ENCODE peak calls at places on chromosomes 13 and 19, in six cellular contexts. K is colonic mucosa; W is CD8-positive, alpha-beta T cell; L is choroid plexus epithelial cell; Z is fibroblast of lung; U is GM13976. Y is an unnamed sample.

GRCh38 chr19:17749912-17750317 is 1.4 kb upstream of the FCHO1 start:
- DNase-seq in K (no peak), W (no peak), L (peak), Z (no peak), U (no peak), Y (no peak)

GRCh38 chr13:82829040-82829439 is 1053.2 kb downstream of the SLITRK1 start:
- DNase-seq in K (no peak), W (no peak), L (no peak), Z (no peak), U (no peak), Y (no peak)

GRCh38 chr13:48775285-48775684 is 121.6 kb downstream of the CYSLTR2 start:
- DNase-seq in K (no peak), W (no peak), L (peak), Z (no peak), U (no peak), Y (no peak)

GRCh38 chr13:113955691-113956090 is 18.2 kb downstream of the C13orf46 start:
- DNase-seq in K (no peak), W (no peak), L (no peak), Z (no peak), U (no peak), Y (no peak)

GRCh38 chr13:71625694-71626093 is 241.3 kb downstream of the DACH1 start:
- DNase-seq in K (no peak), W (no peak), L (peak), Z (peak), U (no peak), Y (peak)

GRCh38 chr19:39705578-39706188 is 1.4 kb downstream of the LGALS14 start:
- DNase-seq in K (no peak), W (no peak), L (no peak), Z (no peak), U (no peak), Y (no peak)

GRCh38 chr19:4445963-4446668 is 11.5 kb downstream of the UBXN6 start:
- DNase-seq in K (no peak), W (no peak), L (no peak), Z (no peak), U (no peak), Y (no peak)

GRCh38 chr19:8387688-8388611 is 2.2 kb upstream of the RAB11B start:
- DNase-seq in K (no peak), W (no peak), L (no peak), Z (no peak), U (no peak), Y (peak)

GRCh38 chr13:26401578-26402021 is 147.7 kb downstream of the CDK8 start:
- DNase-seq in K (no peak), W (no peak), L (no peak), Z (no peak), U (no peak), Y (peak)

GRCh38 chr13:107824636-107825035 is 390.7 kb downstream of the LIG4 start:
- DNase-seq in K (no peak), W (no peak), L (no peak), Z (no peak), U (no peak), Y (no peak)

GRCh38 chr13:41401371-41401770 is 56.0 kb upstream of the RGCC start:
- DNase-seq in K (no peak), W (no peak), L (no peak), Z (no peak), U (no peak), Y (no peak)

GRCh38 chr19:48896191-48896720 is 2.3 kb downstream of the TULP2 start:
- DNase-seq in K (peak), W (peak), L (peak), Z (peak), U (peak), Y (no peak)

GRCh38 chr13:40995997-40996396 is 23.1 kb downstream of the ELF1 start:
- DNase-seq in K (no peak), W (no peak), L (no peak), Z (no peak), U (no peak), Y (no peak)